ENCODE peak calls at places on chromosomes 16 and 17, in nine cellular contexts. One of them, this sample, is unnamed.

GRCh38 chr16:17347624-17348023 is 123.1 kb downstream of the XYLT1 start:
- DNase-seq in sigmoid colon: no peak
- DNase-seq in AG09319: no peak
- DNase-seq in upper lobe of right lung: no peak
- DNase-seq in progenitor cell of endocrine pancreas: no peak
- DNase-seq in GM06990: no peak
- DNase-seq in GM23338: no peak
- DNase-seq in activated CD8-positive, alpha-beta T cell treated with anti-CD3 and anti-CD28 coated beads for 36 hours: no peak
- DNase-seq in gastrocnemius medialis: no peak
- DNase-seq in this sample: no peak

GRCh38 chr17:75684924-75685323 is 17.8 kb downstream of the SAP30BP start:
- DNase-seq in sigmoid colon: peak
- DNase-seq in AG09319: no peak
- DNase-seq in upper lobe of right lung: no peak
- DNase-seq in progenitor cell of endocrine pancreas: no peak
- DNase-seq in GM06990: no peak
- DNase-seq in GM23338: no peak
- DNase-seq in activated CD8-positive, alpha-beta T cell treated with anti-CD3 and anti-CD28 coated beads for 36 hours: no peak
- DNase-seq in gastrocnemius medialis: no peak
- DNase-seq in this sample: no peak

GRCh38 chr17:54956802-54957201 is 11.7 kb downstream of the COX11 start:
- DNase-seq in sigmoid colon: no peak
- DNase-seq in AG09319: no peak
- DNase-seq in upper lobe of right lung: no peak
- DNase-seq in progenitor cell of endocrine pancreas: no peak
- DNase-seq in GM06990: no peak
- DNase-seq in GM23338: peak
- DNase-seq in activated CD8-positive, alpha-beta T cell treated with anti-CD3 and anti-CD28 coated beads for 36 hours: no peak
- DNase-seq in gastrocnemius medialis: no peak
- DNase-seq in this sample: no peak

GRCh38 chr16:4651842-4652241 is 27.2 kb downstream of the MGRN1 start:
- DNase-seq in sigmoid colon: no peak
- DNase-seq in AG09319: no peak
- DNase-seq in upper lobe of right lung: no peak
- DNase-seq in progenitor cell of endocrine pancreas: no peak
- DNase-seq in GM06990: no peak
- DNase-seq in GM23338: no peak
- DNase-seq in activated CD8-positive, alpha-beta T cell treated with anti-CD3 and anti-CD28 coated beads for 36 hours: no peak
- DNase-seq in gastrocnemius medialis: no peak
- DNase-seq in this sample: no peak

GRCh38 chr17:64775701-64776570 is 113.8 kb upstream of the SMURF2 start:
- DNase-seq in sigmoid colon: no peak
- DNase-seq in AG09319: no peak
- DNase-seq in upper lobe of right lung: no peak
- DNase-seq in progenitor cell of endocrine pancreas: no peak
- DNase-seq in GM06990: no peak
- DNase-seq in GM23338: no peak
- DNase-seq in activated CD8-positive, alpha-beta T cell treated with anti-CD3 and anti-CD28 coated beads for 36 hours: no peak
- DNase-seq in gastrocnemius medialis: no peak
- DNase-seq in this sample: no peak

GRCh38 chr16:18050234-18050633 is 286.3 kb downstream of the NPIPA8 start:
- DNase-seq in sigmoid colon: no peak
- DNase-seq in AG09319: no peak
- DNase-seq in upper lobe of right lung: no peak
- DNase-seq in progenitor cell of endocrine pancreas: no peak
- DNase-seq in GM06990: no peak
- DNase-seq in GM23338: no peak
- DNase-seq in activated CD8-positive, alpha-beta T cell treated with anti-CD3 and anti-CD28 coated beads for 36 hours: no peak
- DNase-seq in gastrocnemius medialis: no peak
- DNase-seq in this sample: no peak

GRCh38 chr17:29376667-29377268 is 13.4 kb upstream of the TAOK1 start:
- DNase-seq in sigmoid colon: peak
- DNase-seq in AG09319: no peak
- DNase-seq in upper lobe of right lung: no peak
- DNase-seq in progenitor cell of endocrine pancreas: no peak
- DNase-seq in GM06990: no peak
- DNase-seq in GM23338: peak
- DNase-seq in activated CD8-positive, alpha-beta T cell treated with anti-CD3 and anti-CD28 coated beads for 36 hours: no peak
- DNase-seq in gastrocnemius medialis: no peak
- DNase-seq in this sample: no peak

GRCh38 chr17:73624496-73624988 is 19.7 kb downstream of the SDK2 start:
- DNase-seq in sigmoid colon: no peak
- DNase-seq in AG09319: no peak
- DNase-seq in upper lobe of right lung: no peak
- DNase-seq in progenitor cell of endocrine pancreas: no peak
- DNase-seq in GM06990: no peak
- DNase-seq in GM23338: no peak
- DNase-seq in activated CD8-positive, alpha-beta T cell treated with anti-CD3 and anti-CD28 coated beads for 36 hours: no peak
- DNase-seq in gastrocnemius medialis: no peak
- DNase-seq in this sample: no peak

GRCh38 chr17:51319186-51319585 is 58.8 kb downstream of the UTP18 start:
- DNase-seq in sigmoid colon: no peak
- DNase-seq in AG09319: no peak
- DNase-seq in upper lobe of right lung: no peak
- DNase-seq in progenitor cell of endocrine pancreas: no peak
- DNase-seq in GM06990: no peak
- DNase-seq in GM23338: no peak
- DNase-seq in activated CD8-positive, alpha-beta T cell treated with anti-CD3 and anti-CD28 coated beads for 36 hours: no peak
- DNase-seq in gastrocnemius medialis: no peak
- DNase-seq in this sample: no peak

GRCh38 chr17:51325471-51325870 is 65.1 kb downstream of the UTP18 start:
- DNase-seq in sigmoid colon: no peak
- DNase-seq in AG09319: no peak
- DNase-seq in upper lobe of right lung: no peak
- DNase-seq in progenitor cell of endocrine pancreas: no peak
- DNase-seq in GM06990: no peak
- DNase-seq in GM23338: no peak
- DNase-seq in activated CD8-positive, alpha-beta T cell treated with anti-CD3 and anti-CD28 coated beads for 36 hours: no peak
- DNase-seq in gastrocnemius medialis: no peak
- DNase-seq in this sample: no peak

DNA sequence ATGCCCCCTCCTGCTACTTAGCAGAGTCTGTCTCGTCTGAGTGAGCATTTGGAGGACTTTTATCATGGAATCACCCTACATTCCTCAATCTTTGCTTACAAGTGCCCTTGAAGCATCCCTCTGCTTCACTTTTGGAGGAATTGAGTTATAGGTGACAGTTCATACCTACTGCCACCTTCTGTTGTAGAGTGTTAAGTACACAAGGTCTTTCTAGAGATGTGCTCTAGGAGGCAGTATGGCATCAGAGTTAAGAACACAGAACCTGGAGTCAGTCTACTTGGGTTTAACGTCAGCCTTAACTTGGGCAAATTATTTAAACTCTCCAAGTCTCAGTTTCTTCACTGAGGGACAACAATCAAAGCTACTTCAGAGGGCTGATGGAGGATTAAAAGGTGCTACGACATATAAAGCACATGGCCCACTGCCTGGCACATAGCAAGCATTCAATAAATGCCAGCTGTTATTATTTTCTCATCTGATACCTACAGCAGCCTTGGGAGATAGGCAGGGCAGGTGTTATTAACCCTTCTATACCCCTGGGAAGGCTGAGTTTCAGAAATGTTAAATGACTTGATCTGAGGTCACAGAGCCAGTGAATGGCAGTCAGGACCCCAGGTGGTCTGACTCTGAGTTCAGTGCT is 62.2 kb downstream of the UTP18 start:
- DNase-seq in sigmoid colon: no peak
- DNase-seq in AG09319: no peak
- DNase-seq in upper lobe of right lung: no peak
- DNase-seq in progenitor cell of endocrine pancreas: no peak
- DNase-seq in GM06990: no peak
- DNase-seq in GM23338: peak
- DNase-seq in activated CD8-positive, alpha-beta T cell treated with anti-CD3 and anti-CD28 coated beads for 36 hours: no peak
- DNase-seq in gastrocnemius medialis: no peak
- DNase-seq in this sample: no peak
- TF ChIP-seq CTCF in sigmoid colon: no peak
- TF ChIP-seq CTCF in AG09319: peak
- TF ChIP-seq CTCF in upper lobe of right lung: peak
- TF ChIP-seq CTCF in progenitor cell of endocrine pancreas: peak
- TF ChIP-seq CTCF in GM06990: peak
- TF ChIP-seq CTCF in GM23338: peak
- TF ChIP-seq CTCF in activated CD8-positive, alpha-beta T cell treated with anti-CD3 and anti-CD28 coated beads for 36 hours: peak
- TF ChIP-seq CTCF in gastrocnemius medialis: no peak
- TF ChIP-seq CTCF in this sample: peak

GRCh38 chr17:79775635-79776034 is 2.3 kb upstream of the CBX2 start:
- DNase-seq in sigmoid colon: no peak
- DNase-seq in AG09319: no peak
- DNase-seq in upper lobe of right lung: no peak
- DNase-seq in progenitor cell of endocrine pancreas: no peak
- DNase-seq in GM06990: no peak
- DNase-seq in GM23338: no peak
- DNase-seq in activated CD8-positive, alpha-beta T cell treated with anti-CD3 and anti-CD28 coated beads for 36 hours: no peak
- DNase-seq in gastrocnemius medialis: no peak
- DNase-seq in this sample: no peak

GRCh38 chr17:79777844-79778503 is at the start of gene CBX2:
- DNase-seq in sigmoid colon: peak
- DNase-seq in AG09319: no peak
- DNase-seq in upper lobe of right lung: peak
- DNase-seq in progenitor cell of endocrine pancreas: peak
- DNase-seq in GM06990: peak
- DNase-seq in GM23338: peak
- DNase-seq in activated CD8-positive, alpha-beta T cell treated with anti-CD3 and anti-CD28 coated beads for 36 hours: peak
- DNase-seq in gastrocnemius medialis: peak
- DNase-seq in this sample: no peak

GRCh38 chr17:79776378-79777165 is 1.4 kb upstream of the CBX2 start:
- DNase-seq in sigmoid colon: no peak
- DNase-seq in AG09319: no peak
- DNase-seq in upper lobe of right lung: no peak
- DNase-seq in progenitor cell of endocrine pancreas: no peak
- DNase-seq in GM06990: no peak
- DNase-seq in GM23338: peak
- DNase-seq in activated CD8-positive, alpha-beta T cell treated with anti-CD3 and anti-CD28 coated beads for 36 hours: no peak
- DNase-seq in gastrocnemius medialis: no peak
- DNase-seq in this sample: no peak

GRCh38 chr17:79778504-79779087 is 648 bp downstream of the CBX2 start:
- DNase-seq in sigmoid colon: peak
- DNase-seq in AG09319: no peak
- DNase-seq in upper lobe of right lung: peak
- DNase-seq in progenitor cell of endocrine pancreas: no peak
- DNase-seq in GM06990: no peak
- DNase-seq in GM23338: peak
- DNase-seq in activated CD8-positive, alpha-beta T cell treated with anti-CD3 and anti-CD28 coated beads for 36 hours: peak
- DNase-seq in gastrocnemius medialis: no peak
- DNase-seq in this sample: no peak

DNA sequence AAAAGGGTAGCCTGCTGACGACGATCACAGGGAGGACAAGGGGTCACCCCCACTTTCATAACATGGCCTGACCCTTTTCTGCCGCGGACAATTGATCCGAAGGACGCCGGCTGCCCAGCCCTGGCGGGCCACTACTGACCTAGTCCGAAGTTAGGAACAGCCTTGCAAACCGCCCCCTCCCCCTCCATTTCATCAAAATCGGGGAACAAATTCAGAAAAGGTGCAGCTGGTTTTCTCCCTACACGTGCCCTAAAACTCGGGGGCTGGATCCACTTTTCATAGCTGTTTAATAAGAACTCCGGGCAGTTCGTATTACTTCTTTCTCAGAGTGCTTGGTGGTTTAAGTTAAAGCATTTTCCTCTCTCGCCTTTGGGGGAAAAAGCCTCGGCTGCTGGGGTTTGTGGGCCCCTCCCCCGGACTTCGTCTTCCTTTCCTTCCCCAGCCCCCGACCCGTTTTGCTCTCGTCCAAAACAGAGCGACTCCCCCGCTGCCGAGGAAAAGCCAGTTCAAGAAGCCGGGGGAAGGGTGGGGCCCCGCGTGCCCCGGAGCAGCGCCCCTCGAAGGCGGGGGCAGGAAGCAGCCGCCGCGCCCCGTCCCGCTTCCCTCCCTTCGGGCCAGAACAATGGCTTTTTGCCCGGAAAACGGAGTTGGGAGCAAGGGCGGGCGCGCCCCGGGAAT is 643 bp upstream of the CBX2 start:
- DNase-seq in sigmoid colon: peak
- DNase-seq in AG09319: no peak
- DNase-seq in upper lobe of right lung: peak
- DNase-seq in progenitor cell of endocrine pancreas: peak
- DNase-seq in GM06990: peak
- DNase-seq in GM23338: peak
- DNase-seq in activated CD8-positive, alpha-beta T cell treated with anti-CD3 and anti-CD28 coated beads for 36 hours: peak
- DNase-seq in gastrocnemius medialis: no peak
- DNase-seq in this sample: no peak
- TF ChIP-seq CTCF in sigmoid colon: no peak
- TF ChIP-seq CTCF in AG09319: peak
- TF ChIP-seq CTCF in upper lobe of right lung: peak
- TF ChIP-seq CTCF in progenitor cell of endocrine pancreas: peak
- TF ChIP-seq CTCF in GM06990: peak
- TF ChIP-seq CTCF in GM23338: peak
- TF ChIP-seq CTCF in activated CD8-positive, alpha-beta T cell treated with anti-CD3 and anti-CD28 coated beads for 36 hours: no peak
- TF ChIP-seq CTCF in gastrocnemius medialis: no peak
- TF ChIP-seq CTCF in this sample: peak

GRCh38 chr17:58693208-58693607 is 806 bp downstream of the RAD51C start:
- DNase-seq in sigmoid colon: no peak
- DNase-seq in AG09319: no peak
- DNase-seq in upper lobe of right lung: no peak
- DNase-seq in progenitor cell of endocrine pancreas: no peak
- DNase-seq in GM06990: no peak
- DNase-seq in GM23338: no peak
- DNase-seq in activated CD8-positive, alpha-beta T cell treated with anti-CD3 and anti-CD28 coated beads for 36 hours: no peak
- DNase-seq in gastrocnemius medialis: no peak
- DNase-seq in this sample: no peak

GRCh38 chr17:58691701-58692238 is at the start of gene TEX14:
- DNase-seq in sigmoid colon: no peak
- DNase-seq in AG09319: no peak
- DNase-seq in upper lobe of right lung: no peak
- DNase-seq in progenitor cell of endocrine pancreas: no peak
- DNase-seq in GM06990: no peak
- DNase-seq in GM23338: peak
- DNase-seq in activated CD8-positive, alpha-beta T cell treated with anti-CD3 and anti-CD28 coated beads for 36 hours: no peak
- DNase-seq in gastrocnemius medialis: no peak
- DNase-seq in this sample: no peak

GRCh38 chr17:58694302-58694701 is 1.9 kb downstream of the RAD51C start:
- DNase-seq in sigmoid colon: no peak
- DNase-seq in AG09319: no peak
- DNase-seq in upper lobe of right lung: no peak
- DNase-seq in progenitor cell of endocrine pancreas: no peak
- DNase-seq in GM06990: no peak
- DNase-seq in GM23338: no peak
- DNase-seq in activated CD8-positive, alpha-beta T cell treated with anti-CD3 and anti-CD28 coated beads for 36 hours: no peak
- DNase-seq in gastrocnemius medialis: no peak
- DNase-seq in this sample: no peak

GRCh38 chr17:58693751-58694150 is 1.3 kb downstream of the RAD51C start:
- DNase-seq in sigmoid colon: no peak
- DNase-seq in AG09319: no peak
- DNase-seq in upper lobe of right lung: no peak
- DNase-seq in progenitor cell of endocrine pancreas: no peak
- DNase-seq in GM06990: no peak
- DNase-seq in GM23338: no peak
- DNase-seq in activated CD8-positive, alpha-beta T cell treated with anti-CD3 and anti-CD28 coated beads for 36 hours: no peak
- DNase-seq in gastrocnemius medialis: no peak
- DNase-seq in this sample: no peak

GRCh38 chr17:58692239-58693055 is at the start of gene RAD51C:
- DNase-seq in sigmoid colon: peak
- DNase-seq in AG09319: peak
- DNase-seq in upper lobe of right lung: peak
- DNase-seq in progenitor cell of endocrine pancreas: peak
- DNase-seq in GM06990: peak
- DNase-seq in GM23338: peak
- DNase-seq in activated CD8-positive, alpha-beta T cell treated with anti-CD3 and anti-CD28 coated beads for 36 hours: peak
- DNase-seq in gastrocnemius medialis: peak
- DNase-seq in this sample: peak
- TF ChIP-seq CTCF in sigmoid colon: no peak
- TF ChIP-seq CTCF in AG09319: no peak
- TF ChIP-seq CTCF in upper lobe of right lung: no peak
- TF ChIP-seq CTCF in progenitor cell of endocrine pancreas: no peak
- TF ChIP-seq CTCF in GM06990: no peak
- TF ChIP-seq CTCF in GM23338: no peak
- TF ChIP-seq CTCF in activated CD8-positive, alpha-beta T cell treated with anti-CD3 and anti-CD28 coated beads for 36 hours: no peak
- TF ChIP-seq CTCF in gastrocnemius medialis: no peak
- TF ChIP-seq CTCF in this sample: peak

DNA sequence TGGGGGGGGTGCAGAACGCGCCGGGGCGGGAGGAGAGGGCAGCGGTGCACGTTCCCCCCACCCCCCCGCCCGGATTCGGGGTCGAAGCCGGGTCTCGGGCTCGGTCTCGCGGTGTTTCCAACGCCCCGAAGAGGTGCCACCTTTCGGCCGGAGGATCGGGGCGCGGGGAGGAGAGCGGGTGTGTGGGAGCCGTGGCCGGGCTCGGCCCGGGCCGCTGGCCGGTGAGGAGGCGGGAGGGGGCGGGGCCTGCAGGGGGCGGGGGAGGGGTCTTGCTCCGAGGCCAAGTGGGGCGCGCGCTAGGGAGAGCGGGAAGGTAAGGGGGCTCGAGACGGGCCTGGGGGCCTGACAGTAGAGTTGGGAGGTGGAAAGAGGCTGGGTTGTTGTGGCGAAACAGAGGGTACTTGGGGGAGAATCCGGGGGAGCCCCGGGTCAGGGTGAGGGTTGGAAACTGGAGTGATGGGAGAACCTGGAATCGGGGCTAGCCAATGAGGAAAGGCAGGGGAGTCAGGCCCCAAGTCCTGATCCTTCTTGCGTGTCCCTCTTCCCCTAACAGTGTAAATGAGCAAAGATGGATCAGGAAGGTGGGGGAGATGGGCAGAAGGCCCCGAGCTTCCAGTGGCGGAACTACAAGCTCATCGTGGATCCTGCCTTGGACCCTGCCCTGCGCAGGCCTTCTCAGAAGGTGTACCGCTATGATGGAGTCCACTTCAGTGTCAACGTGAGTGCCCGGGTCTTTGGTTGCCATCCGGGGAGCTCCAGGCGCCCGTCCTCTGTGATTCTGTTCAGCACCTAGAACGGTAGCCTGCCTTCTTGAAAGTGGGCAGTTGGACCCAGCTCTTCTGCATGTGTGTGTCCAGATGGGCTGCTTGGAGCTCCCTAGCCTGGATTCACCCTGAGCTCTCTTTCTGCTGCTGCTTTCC is 870 bp downstream of the SETD1A start:
- DNase-seq in sigmoid colon: no peak
- DNase-seq in AG09319: no peak
- DNase-seq in upper lobe of right lung: peak
- DNase-seq in progenitor cell of endocrine pancreas: peak
- DNase-seq in GM06990: no peak
- DNase-seq in GM23338: peak
- DNase-seq in activated CD8-positive, alpha-beta T cell treated with anti-CD3 and anti-CD28 coated beads for 36 hours: peak
- DNase-seq in gastrocnemius medialis: peak
- DNase-seq in this sample: no peak
- TF ChIP-seq CTCF in sigmoid colon: no peak
- TF ChIP-seq CTCF in AG09319: no peak
- TF ChIP-seq CTCF in upper lobe of right lung: no peak
- TF ChIP-seq CTCF in progenitor cell of endocrine pancreas: no peak
- TF ChIP-seq CTCF in GM06990: no peak
- TF ChIP-seq CTCF in GM23338: peak
- TF ChIP-seq CTCF in activated CD8-positive, alpha-beta T cell treated with anti-CD3 and anti-CD28 coated beads for 36 hours: no peak
- TF ChIP-seq CTCF in gastrocnemius medialis: no peak
- TF ChIP-seq CTCF in this sample: no peak